ENCODE peak calls at places on chromosomes 16 and 17, in eight cellular contexts. R is RWPE1; Q is naive thymus-derived CD4-positive, alpha-beta T cell; F is GM23338; Y is AG04450; I is heart left ventricle; S is prostate gland; A is upper lobe of right lung. N is an unnamed sample.
A peak's percentile ranks its signal among the peaks of the same experiment; 100 is the strongest.

GRCh38 chr17:79965806-79966205 is 69.9 kb downstream of the TBC1D16 start:
- DNase-seq in I (no peak), A (peak; percentile 33), S (no peak), R (no peak), F (no peak), Y (no peak), Q (no peak), N (no peak)

GRCh38 chr16:75109732-75110243 is 6.8 kb downstream of the LDHD start:
- DNase-seq in R (no peak), F (no peak), Y (no peak), I (peak; percentile 91), S (no peak), A (peak; percentile 61), Q (peak; percentile 11), N (no peak)

GRCh38 chr16:4799171-4799855 is 3.1 kb downstream of the ROGDI start:
- DNase-seq in Y (no peak), Q (no peak), I (no peak), A (no peak), R (no peak), S (no peak), F (no peak), N (no peak)

GRCh38 chr17:42284566-42284965 is 3.7 kb upstream of the STAT5A start:
- DNase-seq in S (no peak), Q (no peak), Y (no peak), R (no peak), I (no peak), F (no peak), A (no peak), N (no peak)

GRCh38 chr17:42135664-42136653 is 13.4 kb downstream of the HSPB9 start:
- DNase-seq in A (peak; percentile 90), R (peak; percentile 65), Q (no peak), S (no peak), I (peak; percentile 84), F (peak; percentile 43), Y (no peak), N (peak; percentile 50)

GRCh38 chr17:76356803-76357456 is 3.2 kb upstream of the PRPSAP1 start:
- DNase-seq in Q (no peak), Y (no peak), I (no peak), S (no peak), F (no peak), A (no peak), R (no peak), N (no peak)

GRCh38 chr16:28981517-28981916 is 3.3 kb upstream of the LAT start:
- DNase-seq in A (no peak), S (no peak), F (peak; percentile 76), R (peak; percentile 7), Q (no peak), I (no peak), Y (no peak), N (no peak)

GRCh38 chr17:34076743-34077631 is 178.1 kb upstream of the CCL2 start:
- DNase-seq in I (no peak), Q (no peak), S (no peak), Y (no peak), A (no peak), F (no peak), R (no peak), N (no peak)

GRCh38 chr17:31525801-31526549 is 134.5 kb downstream of the RAB11FIP4 start:
- DNase-seq in S (no peak), A (no peak), Y (no peak), Q (no peak), F (peak; percentile 56), I (no peak), R (no peak), N (no peak)

GRCh38 chr16:1985466-1986150 is 1.6 kb downstream of the GFER start:
- DNase-seq in A (no peak), R (no peak), Y (no peak), I (no peak), F (no peak), S (no peak), Q (no peak), N (no peak)

GRCh38 chr16:86634290-86634689 is 55.9 kb downstream of the FOXL1 start:
- DNase-seq in S (no peak), R (peak; percentile 50), I (no peak), F (peak; percentile 36), Y (no peak), A (no peak), Q (no peak), N (no peak)

GRCh38 chr17:39001703-39002637 is 34.8 kb upstream of the FBXO47 start:
- DNase-seq in R (peak; percentile 57), F (peak; percentile 46), A (peak; percentile 89), I (peak; percentile 93), Y (no peak), S (no peak), Q (no peak), N (peak; percentile 76)

GRCh38 chr17:38879878-38880727 is 10.2 kb downstream of the LASP1 start:
- DNase-seq in Q (no peak), F (peak; percentile 98), I (peak; percentile 65), Y (no peak), R (peak; percentile 96), A (no peak), S (no peak), N (peak; percentile 91)

GRCh38 chr16:54062361-54063346 is 223.9 kb downstream of the IRX3 start:
- DNase-seq in Y (no peak), I (no peak), F (peak; percentile 83), Q (no peak), A (no peak), S (no peak), R (no peak), N (no peak)

GRCh38 chr17:76737676-76738467 is at the start of gene MFSD11:
- DNase-seq in Y (peak; percentile 90), Q (peak; percentile 95), I (peak; percentile 94), S (peak; percentile 88), A (peak; percentile 96), R (peak; percentile 96), F (peak; percentile 96), N (peak; percentile 92)

GRCh38 chr16:66521951-66522771 is 27.8 kb downstream of the TK2 start:
- DNase-seq in I (peak; percentile 52), S (no peak), A (peak; percentile 86), F (no peak), R (no peak), Y (no peak), Q (peak; percentile 46), N (peak; percentile 83)

GRCh38 chr17:73465851-73466250 is 154.1 kb upstream of the CDC42EP4 start:
- DNase-seq in Y (no peak), S (no peak), A (no peak), Q (no peak), I (no peak), R (no peak), F (no peak), N (no peak)

GRCh38 chr17:21689604-21690003 is 2.7 kb upstream of the KCNJ18 start:
- DNase-seq in S (no peak), A (no peak), F (no peak), I (peak; percentile 66), Y (peak; percentile 42), Q (no peak), R (peak; percentile 56), N (no peak)

DNA sequence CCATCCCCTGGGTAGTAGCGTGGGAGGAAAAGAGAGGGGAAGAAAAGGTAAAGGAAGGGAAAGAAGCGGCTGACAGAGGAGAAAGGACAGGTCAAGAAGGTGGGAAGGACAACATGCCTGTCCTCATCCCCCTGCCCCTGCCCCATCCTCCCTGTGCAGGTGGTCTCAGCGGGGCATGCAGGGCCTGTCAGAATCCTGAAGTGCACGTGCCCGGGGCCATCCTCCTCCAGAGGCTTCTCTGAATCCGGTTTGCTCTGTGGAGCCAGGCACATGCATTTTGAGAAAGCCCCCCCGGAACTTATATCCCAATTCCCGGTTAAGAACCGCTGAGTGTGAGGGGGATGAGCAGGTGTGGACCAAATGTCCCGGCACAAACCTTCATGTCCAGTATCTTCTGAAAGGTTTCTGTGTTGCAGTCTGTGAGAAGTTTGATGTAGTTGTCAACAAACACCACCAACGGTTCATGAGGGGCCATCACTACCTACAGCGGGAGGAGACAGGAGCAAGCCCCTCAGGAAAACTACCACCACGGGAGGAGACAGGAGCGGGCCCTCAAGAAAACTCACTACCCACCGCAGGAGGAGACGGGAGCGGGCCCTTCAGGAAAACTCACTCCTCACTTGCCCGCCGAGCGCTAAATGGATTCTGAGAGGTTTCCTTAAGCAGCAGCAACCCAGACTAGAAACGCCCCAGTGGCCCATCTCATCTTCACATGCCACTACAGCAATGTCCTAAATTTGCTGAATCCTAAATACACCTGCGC is 167.0 kb upstream of the RPH3AL start:
- DNase-seq in Q (no peak), S (no peak), I (no peak), A (no peak), R (no peak), F (no peak), Y (no peak), N (no peak)
- H3K27ac ChIP-seq in Q (no peak overlapping the region), S (no peak overlapping the region), I (no peak overlapping the region), A (no peak overlapping the region), R (no peak overlapping the region), F (peak overlapping the region; percentile 53), Y (no peak overlapping the region), N (no peak overlapping the region)

DNA sequence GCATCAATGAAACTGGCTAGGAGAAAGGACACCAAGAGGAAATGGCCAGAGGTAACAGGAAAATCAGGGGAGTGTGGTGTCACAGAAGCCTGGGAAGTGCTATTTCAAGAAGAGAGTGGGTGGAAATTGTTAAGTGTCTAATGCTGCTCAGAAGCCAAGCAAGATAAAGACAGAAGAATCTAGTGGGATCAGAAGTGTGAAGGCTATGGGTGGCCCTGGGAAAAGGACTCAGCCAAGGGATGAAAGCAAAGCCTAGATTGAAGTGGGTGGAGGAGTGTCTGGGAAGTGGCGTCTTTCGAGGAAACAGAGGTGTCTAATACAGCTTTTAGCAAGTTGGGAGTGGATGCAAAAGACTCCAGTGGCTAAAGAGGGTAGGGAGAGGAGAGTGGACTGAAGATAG is 13.4 kb downstream of the PDZD9 start:
- DNase-seq in A (no peak), Y (no peak), F (no peak), Q (no peak), S (no peak), R (no peak), I (no peak), N (no peak)
- H3K27ac ChIP-seq in A (no peak overlapping the region), Y (no peak overlapping the region), F (no peak overlapping the region), Q (no peak overlapping the region), S (no peak overlapping the region), R (no peak overlapping the region), I (no peak overlapping the region), N (no peak overlapping the region)

DNA sequence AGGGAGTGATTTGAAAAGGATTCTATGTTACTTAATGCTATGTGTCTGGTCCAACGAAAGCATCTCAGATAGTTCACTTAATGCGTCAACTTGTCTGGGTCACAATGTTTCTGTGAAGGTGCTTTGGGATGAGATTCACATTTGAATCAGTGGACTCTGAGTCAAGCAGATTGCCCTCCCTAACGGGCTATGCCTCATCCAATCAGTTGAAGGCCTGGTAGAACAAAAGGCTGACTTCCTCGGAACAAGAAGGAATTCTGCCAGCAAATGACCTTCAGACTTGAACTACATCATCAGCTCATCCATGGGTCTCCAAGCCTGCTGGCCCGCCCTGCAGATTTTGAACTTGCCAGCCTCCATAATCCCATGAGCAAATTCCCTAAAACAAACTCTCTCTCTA is 15.2 kb downstream of the EMP2 start:
- DNase-seq in A (no peak), R (no peak), F (no peak), Y (no peak), I (peak; percentile 44), Q (no peak), S (no peak), N (no peak)
- H3K27ac ChIP-seq in A (peak overlapping the region; percentile 26), R (no peak overlapping the region), F (no peak overlapping the region), Y (no peak overlapping the region), I (peak overlapping the region; percentile 30), Q (no peak overlapping the region), S (no peak overlapping the region), N (no peak overlapping the region)

DNA sequence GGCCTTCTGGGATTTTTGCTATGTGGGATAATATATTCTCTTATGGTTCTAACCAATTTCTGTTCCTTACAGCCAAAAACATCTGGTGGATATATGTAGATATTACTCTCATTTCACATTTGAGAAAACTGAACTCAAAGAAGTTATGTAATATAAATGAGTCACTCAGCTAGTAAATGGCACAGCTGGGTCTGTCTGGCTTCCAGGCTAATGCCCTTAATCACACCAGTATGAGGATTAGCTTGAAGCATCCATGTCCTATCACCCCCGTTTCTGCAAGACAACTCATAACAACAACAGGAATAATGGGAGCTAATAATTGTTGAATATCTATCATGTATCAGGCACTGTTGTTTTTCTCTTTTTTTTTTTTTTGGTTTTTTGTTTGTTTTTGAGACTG is 34.4 kb upstream of the USP7 start:
- DNase-seq in Q (no peak), I (no peak), Y (peak; percentile 20), S (no peak), F (no peak), A (no peak), R (peak; percentile 21), N (peak; percentile 47)
- H3K27ac ChIP-seq in Q (no peak overlapping the region), I (no peak overlapping the region), Y (no peak overlapping the region), S (no peak overlapping the region), F (no peak overlapping the region), A (no peak overlapping the region), R (no peak overlapping the region), N (no peak overlapping the region)